ENCODE peak calls at places on chromosomes 5 and 9, in six cellular contexts. E, U, D, Z, G and N are unnamed samples.

GRCh38 chr5:125499969-125500368 is 753.5 kb upstream of the ZNF608 start:
- DNase-seq in E (no peak), U (no peak), D (no peak), Z (no peak), G (no peak), N (no peak)

GRCh38 chr5:180990889-180991257 is 2.2 kb downstream of the BTNL3 start:
- DNase-seq in E (no peak), U (no peak), D (no peak), Z (no peak), G (no peak), N (no peak)

GRCh38 chr5:8827701-8828100 is 718.2 kb downstream of the SEMA5A start:
- DNase-seq in E (no peak), U (no peak), D (no peak), Z (peak), G (no peak), N (peak)

GRCh38 chr5:76960004-76960625 is 7.3 kb downstream of the CRHBP start:
- DNase-seq in E (no peak), U (no peak), D (no peak), Z (peak), G (no peak), N (peak)

GRCh38 chr5:95712347-95712958 is 18.7 kb upstream of the RHOBTB3 start:
- DNase-seq in E (peak), U (no peak), D (no peak), Z (peak), G (no peak), N (peak)

GRCh38 chr5:178114325-178115135 is 1.2 kb downstream of the N4BP3 start:
- DNase-seq in E (no peak), U (peak), D (no peak), Z (no peak), G (no peak), N (no peak)

GRCh38 chr9:115633099-115633498 is 515.1 kb upstream of the TNC start:
- DNase-seq in E (peak), U (no peak), D (no peak), Z (peak), G (no peak), N (peak)

GRCh38 chr5:96331210-96331609 is 101.8 kb downstream of the PCSK1 start:
- DNase-seq in E (no peak), U (no peak), D (no peak), Z (peak), G (no peak), N (no peak)

GRCh38 chr5:69414885-69415583 is at the start of gene MARVELD2:
- DNase-seq in E (peak), U (peak), D (peak), Z (peak), G (peak), N (peak)

GRCh38 chr5:79878721-79879336 is 112.2 kb downstream of the MTX3 start:
- DNase-seq in E (peak), U (no peak), D (no peak), Z (peak), G (no peak), N (no peak)

GRCh38 chr9:120619751-120620655 is 40.0 kb upstream of the CDK5RAP2 start:
- DNase-seq in E (peak), U (peak), D (peak), Z (peak), G (peak), N (peak)